ENCODE peak calls at places on chromosomes 6 and 20, in nine cellular contexts. D, S, R, X, L, O, Y, T and Z are unnamed samples.

GRCh38 chr6:16438677-16439615 is 200.6 kb downstream of the GMPR start:
- DNase-seq in X (no peak), T (no peak), D (peak), Y (no peak), S (no peak), R (no peak), L (peak), O (no peak), Z (no peak)

GRCh38 chr6:110049696-110050465 is 71.8 kb downstream of the GPR6 start:
- DNase-seq in S (no peak), R (no peak), Y (no peak), L (no peak), O (no peak), X (no peak), T (no peak), D (no peak), Z (no peak)

GRCh38 chr6:127459231-127459641 is at the start of gene KIAA0408:
- DNase-seq in X (no peak), Y (peak), O (no peak), D (peak), T (no peak), R (no peak), L (peak), S (peak), Z (no peak)

GRCh38 chr20:23156170-23156841 is 70.2 kb upstream of the CD93 start:
- DNase-seq in D (no peak), S (no peak), T (no peak), L (peak), O (peak), Y (no peak), R (no peak), X (no peak), Z (peak)

GRCh38 chr6:158654960-158655485 is 5.2 kb downstream of the SYTL3 start:
- DNase-seq in D (no peak), X (no peak), R (no peak), T (no peak), O (no peak), S (no peak), L (peak), Y (no peak), Z (no peak)

GRCh38 chr20:56380375-56380774 is 11.6 kb downstream of the AURKA start:
- DNase-seq in X (no peak), Y (no peak), R (no peak), L (peak), O (no peak), T (no peak), S (no peak), D (no peak), Z (no peak)

GRCh38 chr6:4125500-4125899 is 9.9 kb downstream of the ECI2 start:
- DNase-seq in R (no peak), D (no peak), T (no peak), X (no peak), L (no peak), S (no peak), O (no peak), Y (no peak), Z (no peak)

GRCh38 chr6:157669747-157670216 is 153.3 kb upstream of the SNX9 start:
- DNase-seq in D (peak), R (no peak), Y (peak), O (peak), L (peak), T (no peak), S (peak), X (no peak), Z (peak)

GRCh38 chr20:50891138-50891537 is 40.1 kb downstream of the ADNP start:
- DNase-seq in Y (no peak), X (no peak), S (no peak), O (no peak), T (no peak), L (peak), R (no peak), D (no peak), Z (no peak)

GRCh38 chr20:14637441-14637840 is 300.0 kb upstream of the FLRT3 start:
- DNase-seq in L (no peak), O (no peak), S (no peak), Y (no peak), T (no peak), D (no peak), X (no peak), R (no peak), Z (no peak)

GRCh38 chr6:21740719-21741118 is 147.2 kb downstream of the SOX4 start:
- DNase-seq in O (no peak), R (no peak), T (no peak), D (no peak), Y (no peak), X (no peak), L (peak), S (no peak), Z (no peak)

GRCh38 chr6:71665931-71666330 is 220.4 kb upstream of the RIMS1 start:
- DNase-seq in R (no peak), D (no peak), S (no peak), L (no peak), Y (no peak), O (no peak), T (no peak), X (no peak), Z (no peak)

GRCh38 chr6:57262901-57263694 is 41.0 kb upstream of the RAB23 start:
- DNase-seq in L (peak), Y (peak), R (no peak), S (peak), X (no peak), D (no peak), T (no peak), O (no peak), Z (no peak)